ENCODE peak calls at places on chromosome 10, in five cellular contexts. Y is SHP77, P is astrocyte of the spinal cord, H is NT2/D1, I is memory B cell. G is an unnamed sample.

GRCh38 chr10:4371691-4372295 is 454.2 kb upstream of the AKR1E2 start:
- DNase-seq in Y (no peak), P (peak), H (no peak), I (no peak), G (no peak)

GRCh38 chr10:12785338-12785934 is 216.1 kb downstream of the CCDC3 start:
- DNase-seq in Y (no peak), P (no peak), H (no peak), I (no peak), G (no peak)

GRCh38 chr10:133131754-133132710 is 28.0 kb upstream of the KNDC1 start:
- DNase-seq in Y (no peak), P (no peak), H (no peak), I (no peak), G (no peak)

GRCh38 chr10:76303682-76304316 is 872.4 kb downstream of the LRMDA start:
- DNase-seq in Y (peak), P (peak), H (peak), I (no peak), G (peak)

GRCh38 chr10:29295813-29296212 is 6.9 kb downstream of the LYZL1 start:
- DNase-seq in Y (no peak), P (no peak), H (no peak), I (no peak), G (no peak)

GRCh38 chr10:18214692-18215563 is 74.7 kb downstream of the CACNB2 start:
- DNase-seq in Y (no peak), P (peak), H (peak), I (no peak), G (peak)

GRCh38 chr10:11026761-11027160 is 9.1 kb downstream of the CELF2 start:
- DNase-seq in Y (no peak), P (no peak), H (no peak), I (no peak), G (no peak)

GRCh38 chr10:451021-451471 is 238.4 kb downstream of the DIP2C start:
- DNase-seq in Y (no peak), P (peak), H (no peak), I (peak), G (no peak)

GRCh38 chr10:114458955-114459354 is 54.7 kb upstream of the AFAP1L2 start:
- DNase-seq in Y (peak), P (peak), H (peak), I (no peak), G (peak)